ENCODE peak calls at places on chromosomes 6 and 20, in ten cellular contexts. One of them, this sample, is unnamed.
A peak's percentile ranks its signal among the peaks of the same experiment; 100 is the strongest.

GRCh38 chr6:52544325-52545022 is 32.4 kb downstream of the TRAM2 start:
- DNase-seq in adrenal gland: no peak
- DNase-seq in AG10803: no peak
- DNase-seq in A549: no peak
- DNase-seq in retinal pigment epithelial cell: no peak
- DNase-seq in progenitor cell of endocrine pancreas: no peak
- DNase-seq in heart left ventricle: no peak
- DNase-seq in keratinocyte: no peak
- DNase-seq in astrocyte of the spinal cord: no peak
- DNase-seq in fibroblast of lung: peak; percentile 42
- DNase-seq in this sample: no peak

GRCh38 chr6:65055545-65055944 is 651.5 kb downstream of the EYS start:
- DNase-seq in astrocyte of the spinal cord: no peak
- DNase-seq in heart left ventricle: no peak
- DNase-seq in A549: no peak
- DNase-seq in AG10803: no peak
- DNase-seq in fibroblast of lung: no peak
- DNase-seq in adrenal gland: no peak
- DNase-seq in keratinocyte: no peak
- DNase-seq in progenitor cell of endocrine pancreas: no peak
- DNase-seq in retinal pigment epithelial cell: no peak
- DNase-seq in this sample: no peak

GRCh38 chr6:169250660-169251059 is 3.0 kb downstream of the THBS2 start:
- DNase-seq in progenitor cell of endocrine pancreas: no peak
- DNase-seq in retinal pigment epithelial cell: no peak
- DNase-seq in A549: peak; percentile 16
- DNase-seq in astrocyte of the spinal cord: peak; percentile 89
- DNase-seq in AG10803: peak; percentile 88
- DNase-seq in fibroblast of lung: peak; percentile 91
- DNase-seq in adrenal gland: peak; percentile 14
- DNase-seq in keratinocyte: peak; percentile 78
- DNase-seq in heart left ventricle: peak; percentile 14
- DNase-seq in this sample: no peak

GRCh38 chr20:17504898-17505663 is 26.1 kb downstream of the BFSP1 start:
- DNase-seq in retinal pigment epithelial cell: no peak
- DNase-seq in fibroblast of lung: peak; percentile 52
- DNase-seq in A549: peak; percentile 53
- DNase-seq in adrenal gland: peak; percentile 37
- DNase-seq in heart left ventricle: peak; percentile 56
- DNase-seq in progenitor cell of endocrine pancreas: no peak
- DNase-seq in astrocyte of the spinal cord: peak; percentile 65
- DNase-seq in AG10803: peak; percentile 49
- DNase-seq in keratinocyte: no peak
- DNase-seq in this sample: no peak

GRCh38 chr20:33130553-33130952 is 37.4 kb upstream of the BPIFA2 start:
- DNase-seq in retinal pigment epithelial cell: no peak
- DNase-seq in progenitor cell of endocrine pancreas: no peak
- DNase-seq in keratinocyte: no peak
- DNase-seq in heart left ventricle: no peak
- DNase-seq in AG10803: peak; percentile 100
- DNase-seq in A549: no peak
- DNase-seq in fibroblast of lung: peak; percentile 57
- DNase-seq in adrenal gland: no peak
- DNase-seq in astrocyte of the spinal cord: peak; percentile 9
- DNase-seq in this sample: no peak

GRCh38 chr6:50602191-50602810 is 111.0 kb upstream of the TFAP2D start:
- DNase-seq in keratinocyte: peak; percentile 2
- DNase-seq in adrenal gland: no peak
- DNase-seq in A549: peak; percentile 18
- DNase-seq in heart left ventricle: no peak
- DNase-seq in progenitor cell of endocrine pancreas: no peak
- DNase-seq in retinal pigment epithelial cell: peak; percentile 2
- DNase-seq in fibroblast of lung: peak; percentile 2
- DNase-seq in AG10803: peak; percentile 20
- DNase-seq in astrocyte of the spinal cord: peak; percentile 33
- DNase-seq in this sample: no peak

GRCh38 chr20:14879020-14879697 is 541.7 kb upstream of the FLRT3 start:
- DNase-seq in AG10803: peak; percentile 68
- DNase-seq in fibroblast of lung: peak; percentile 81
- DNase-seq in progenitor cell of endocrine pancreas: no peak
- DNase-seq in heart left ventricle: no peak
- DNase-seq in keratinocyte: peak; percentile 85
- DNase-seq in astrocyte of the spinal cord: peak; percentile 79
- DNase-seq in A549: peak; percentile 91
- DNase-seq in retinal pigment epithelial cell: no peak
- DNase-seq in adrenal gland: no peak
- DNase-seq in this sample: no peak

GRCh38 chr6:131199568-131200272 is 64.5 kb downstream of the AKAP7 start:
- DNase-seq in keratinocyte: peak; percentile 2
- DNase-seq in astrocyte of the spinal cord: peak; percentile 75
- DNase-seq in progenitor cell of endocrine pancreas: peak; percentile 20
- DNase-seq in AG10803: peak; percentile 72
- DNase-seq in adrenal gland: no peak
- DNase-seq in heart left ventricle: no peak
- DNase-seq in fibroblast of lung: peak; percentile 65
- DNase-seq in A549: peak; percentile 31
- DNase-seq in retinal pigment epithelial cell: no peak
- DNase-seq in this sample: no peak

GRCh38 chr6:34531580-34532201 is 24.4 kb downstream of the SPDEF start:
- DNase-seq in astrocyte of the spinal cord: peak; percentile 89
- DNase-seq in A549: peak; percentile 36
- DNase-seq in heart left ventricle: peak; percentile 43
- DNase-seq in retinal pigment epithelial cell: peak; percentile 41
- DNase-seq in AG10803: peak; percentile 78
- DNase-seq in fibroblast of lung: peak; percentile 83
- DNase-seq in adrenal gland: peak; percentile 63
- DNase-seq in keratinocyte: no peak
- DNase-seq in progenitor cell of endocrine pancreas: no peak
- DNase-seq in this sample: no peak

GRCh38 chr6:34044945-34045595 is 100.8 kb downstream of the GRM4 start:
- DNase-seq in A549: no peak
- DNase-seq in AG10803: no peak
- DNase-seq in adrenal gland: no peak
- DNase-seq in keratinocyte: no peak
- DNase-seq in astrocyte of the spinal cord: no peak
- DNase-seq in fibroblast of lung: no peak
- DNase-seq in heart left ventricle: no peak
- DNase-seq in progenitor cell of endocrine pancreas: no peak
- DNase-seq in retinal pigment epithelial cell: peak; percentile 15
- DNase-seq in this sample: no peak

DNA sequence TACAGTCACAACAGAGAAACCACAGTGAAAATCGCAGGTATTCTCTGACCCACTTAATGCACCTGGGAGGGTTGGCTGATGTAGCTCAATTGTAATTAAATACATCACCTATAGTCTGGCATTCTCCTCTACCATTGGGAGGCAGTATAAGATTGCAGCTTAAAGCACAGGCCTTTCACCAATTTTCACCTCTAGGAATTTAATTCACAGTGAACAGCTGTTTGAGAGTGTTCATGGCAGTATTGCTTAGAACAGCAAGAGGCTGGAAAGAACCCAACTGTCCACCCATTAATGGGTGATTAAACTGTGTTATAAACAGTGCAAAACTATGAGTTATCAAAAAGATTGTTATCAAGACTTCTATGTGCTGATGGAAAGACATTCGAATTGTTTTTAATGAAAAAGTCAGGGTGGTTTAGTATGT is 2.0 kb downstream of the EDEM2 start:
- DNase-seq in retinal pigment epithelial cell: peak; percentile 38
- DNase-seq in A549: peak; percentile 70
- DNase-seq in heart left ventricle: no peak
- DNase-seq in adrenal gland: no peak
- DNase-seq in keratinocyte: peak; percentile 40
- DNase-seq in AG10803: peak; percentile 61
- DNase-seq in fibroblast of lung: peak; percentile 62
- DNase-seq in progenitor cell of endocrine pancreas: no peak
- DNase-seq in astrocyte of the spinal cord: peak; percentile 56
- DNase-seq in this sample: no peak
- TF ChIP-seq CTCF in retinal pigment epithelial cell: peak; percentile 87
- TF ChIP-seq CTCF in A549: peak; percentile 93
- TF ChIP-seq CTCF in heart left ventricle: peak; percentile 57
- TF ChIP-seq CTCF in adrenal gland: peak; percentile 88
- TF ChIP-seq CTCF in keratinocyte: peak; percentile 45
- TF ChIP-seq CTCF in AG10803: peak; percentile 74
- TF ChIP-seq CTCF in fibroblast of lung: peak; percentile 84
- TF ChIP-seq CTCF in progenitor cell of endocrine pancreas: peak; percentile 79
- TF ChIP-seq CTCF in astrocyte of the spinal cord: peak; percentile 62
- TF ChIP-seq CTCF in this sample: peak; percentile 54

GRCh38 chr6:91337967-91338366 is 751.1 kb upstream of the MAP3K7 start:
- DNase-seq in heart left ventricle: no peak
- DNase-seq in AG10803: no peak
- DNase-seq in astrocyte of the spinal cord: no peak
- DNase-seq in fibroblast of lung: no peak
- DNase-seq in keratinocyte: no peak
- DNase-seq in adrenal gland: no peak
- DNase-seq in A549: no peak
- DNase-seq in progenitor cell of endocrine pancreas: no peak
- DNase-seq in retinal pigment epithelial cell: no peak
- DNase-seq in this sample: no peak
- TF ChIP-seq CTCF in heart left ventricle: peak; percentile 4
- TF ChIP-seq CTCF in AG10803: no peak
- TF ChIP-seq CTCF in astrocyte of the spinal cord: no peak
- TF ChIP-seq CTCF in fibroblast of lung: peak; percentile 29
- TF ChIP-seq CTCF in keratinocyte: no peak
- TF ChIP-seq CTCF in adrenal gland: no peak
- TF ChIP-seq CTCF in A549: no peak
- TF ChIP-seq CTCF in progenitor cell of endocrine pancreas: peak; percentile 47
- TF ChIP-seq CTCF in retinal pigment epithelial cell: peak; percentile 25
- TF ChIP-seq CTCF in this sample: peak; percentile 86

GRCh38 chr6:116881236-116881635 is 4.2 kb downstream of the RFX6 start:
- DNase-seq in retinal pigment epithelial cell: no peak
- DNase-seq in A549: no peak
- DNase-seq in progenitor cell of endocrine pancreas: no peak
- DNase-seq in adrenal gland: no peak
- DNase-seq in fibroblast of lung: no peak
- DNase-seq in AG10803: no peak
- DNase-seq in astrocyte of the spinal cord: no peak
- DNase-seq in keratinocyte: no peak
- DNase-seq in heart left ventricle: no peak
- DNase-seq in this sample: no peak
- TF ChIP-seq CTCF in retinal pigment epithelial cell: peak; percentile 26
- TF ChIP-seq CTCF in A549: peak; percentile 9
- TF ChIP-seq CTCF in progenitor cell of endocrine pancreas: peak; percentile 53
- TF ChIP-seq CTCF in adrenal gland: no peak
- TF ChIP-seq CTCF in fibroblast of lung: no peak
- TF ChIP-seq CTCF in AG10803: no peak
- TF ChIP-seq CTCF in astrocyte of the spinal cord: no peak
- TF ChIP-seq CTCF in keratinocyte: no peak
- TF ChIP-seq CTCF in heart left ventricle: peak; percentile 19
- TF ChIP-seq CTCF in this sample: peak; percentile 39

GRCh38 chr6:13767121-13767794 is 47.1 kb downstream of the MCUR1 start:
- DNase-seq in keratinocyte: no peak
- DNase-seq in fibroblast of lung: peak; percentile 44
- DNase-seq in heart left ventricle: peak; percentile 63
- DNase-seq in retinal pigment epithelial cell: no peak
- DNase-seq in A549: no peak
- DNase-seq in progenitor cell of endocrine pancreas: no peak
- DNase-seq in astrocyte of the spinal cord: peak; percentile 19
- DNase-seq in adrenal gland: peak; percentile 40
- DNase-seq in AG10803: peak; percentile 60
- DNase-seq in this sample: no peak

GRCh38 chr6:13765570-13765969 is 48.8 kb downstream of the MCUR1 start:
- DNase-seq in fibroblast of lung: peak; percentile 60
- DNase-seq in progenitor cell of endocrine pancreas: no peak
- DNase-seq in adrenal gland: no peak
- DNase-seq in retinal pigment epithelial cell: peak; percentile 31
- DNase-seq in heart left ventricle: no peak
- DNase-seq in astrocyte of the spinal cord: peak; percentile 22
- DNase-seq in AG10803: peak; percentile 16
- DNase-seq in A549: no peak
- DNase-seq in keratinocyte: no peak
- DNase-seq in this sample: no peak

GRCh38 chr6:13766201-13766634 is 48.1 kb downstream of the MCUR1 start:
- DNase-seq in AG10803: peak; percentile 84
- DNase-seq in heart left ventricle: no peak
- DNase-seq in astrocyte of the spinal cord: peak; percentile 61
- DNase-seq in keratinocyte: no peak
- DNase-seq in fibroblast of lung: peak; percentile 73
- DNase-seq in retinal pigment epithelial cell: peak; percentile 74
- DNase-seq in progenitor cell of endocrine pancreas: no peak
- DNase-seq in A549: no peak
- DNase-seq in adrenal gland: no peak
- DNase-seq in this sample: no peak

GRCh38 chr6:13769034-13769654 is 45.2 kb downstream of the MCUR1 start:
- DNase-seq in retinal pigment epithelial cell: no peak
- DNase-seq in astrocyte of the spinal cord: no peak
- DNase-seq in heart left ventricle: no peak
- DNase-seq in progenitor cell of endocrine pancreas: no peak
- DNase-seq in adrenal gland: no peak
- DNase-seq in AG10803: no peak
- DNase-seq in fibroblast of lung: no peak
- DNase-seq in keratinocyte: no peak
- DNase-seq in A549: no peak
- DNase-seq in this sample: no peak

GRCh38 chr6:13769655-13770053 is 44.7 kb downstream of the MCUR1 start:
- DNase-seq in AG10803: no peak
- DNase-seq in heart left ventricle: no peak
- DNase-seq in retinal pigment epithelial cell: no peak
- DNase-seq in progenitor cell of endocrine pancreas: no peak
- DNase-seq in fibroblast of lung: no peak
- DNase-seq in adrenal gland: no peak
- DNase-seq in keratinocyte: no peak
- DNase-seq in A549: no peak
- DNase-seq in astrocyte of the spinal cord: no peak
- DNase-seq in this sample: no peak
- TF ChIP-seq CTCF in AG10803: peak; percentile 20
- TF ChIP-seq CTCF in heart left ventricle: peak; percentile 5
- TF ChIP-seq CTCF in retinal pigment epithelial cell: peak; percentile 11
- TF ChIP-seq CTCF in progenitor cell of endocrine pancreas: no peak
- TF ChIP-seq CTCF in fibroblast of lung: peak; percentile 6
- TF ChIP-seq CTCF in adrenal gland: no peak
- TF ChIP-seq CTCF in keratinocyte: peak; percentile 58
- TF ChIP-seq CTCF in A549: no peak
- TF ChIP-seq CTCF in astrocyte of the spinal cord: peak; percentile 23
- TF ChIP-seq CTCF in this sample: peak; percentile 50

DNA sequence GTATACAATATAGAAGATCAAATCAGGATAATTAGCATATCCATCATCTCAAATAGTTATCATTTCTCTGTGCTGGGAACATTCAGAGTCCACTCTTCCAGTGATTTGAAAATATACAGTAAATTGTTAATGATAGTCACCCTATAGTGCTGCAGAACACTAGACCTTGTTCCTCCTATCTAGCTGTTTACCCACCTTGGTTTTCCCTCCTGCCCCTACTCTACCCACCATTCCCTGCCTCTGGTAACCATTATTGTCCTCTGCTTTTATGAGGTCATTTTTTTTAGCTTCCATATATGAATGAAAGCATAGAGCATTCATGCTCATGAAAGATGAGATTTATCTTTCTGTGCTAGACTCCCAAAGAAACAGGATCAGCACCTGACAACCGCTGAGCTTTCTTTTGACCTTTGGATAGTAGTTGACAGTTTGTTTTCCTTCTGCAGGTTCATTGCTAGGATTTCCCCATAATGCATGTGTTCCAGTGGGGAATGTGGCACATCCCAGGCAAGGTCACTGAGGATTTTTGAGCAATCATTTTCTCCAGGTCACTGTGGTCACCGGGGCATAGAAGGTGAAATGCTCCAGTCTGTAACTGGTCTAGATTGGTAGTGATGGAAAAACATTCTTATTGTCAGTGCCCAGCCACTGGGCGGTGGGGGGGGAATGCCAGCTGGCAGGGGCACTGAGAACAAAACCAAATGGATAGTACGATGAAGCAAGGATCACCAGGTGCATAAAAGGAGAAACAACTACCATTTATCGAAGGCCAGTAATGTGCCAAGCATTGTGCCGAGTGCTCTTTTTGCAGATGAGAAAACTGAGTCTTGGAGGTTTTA is 33.6 kb upstream of the BCAS1 start:
- DNase-seq in A549: peak; percentile 54
- DNase-seq in progenitor cell of endocrine pancreas: no peak
- DNase-seq in keratinocyte: no peak
- DNase-seq in retinal pigment epithelial cell: no peak
- DNase-seq in heart left ventricle: no peak
- DNase-seq in fibroblast of lung: no peak
- DNase-seq in AG10803: no peak
- DNase-seq in astrocyte of the spinal cord: no peak
- DNase-seq in adrenal gland: no peak
- DNase-seq in this sample: no peak
- TF ChIP-seq CTCF in A549: no peak
- TF ChIP-seq CTCF in progenitor cell of endocrine pancreas: peak; percentile 4
- TF ChIP-seq CTCF in keratinocyte: no peak
- TF ChIP-seq CTCF in retinal pigment epithelial cell: no peak
- TF ChIP-seq CTCF in heart left ventricle: no peak
- TF ChIP-seq CTCF in fibroblast of lung: no peak
- TF ChIP-seq CTCF in AG10803: no peak
- TF ChIP-seq CTCF in astrocyte of the spinal cord: no peak
- TF ChIP-seq CTCF in adrenal gland: no peak
- TF ChIP-seq CTCF in this sample: peak; percentile 25